ENCODE peak calls at places on chromosomes 12 and 14, in eight cellular contexts. J is T-helper 2 cell, I is LoVo, V is ACHN, X is A673, P is NCI-H1048, C is NCI-H2029 treated with DMSO at 0.1 percent for 48 hours, Y is C1 segment of cervical spinal cord. W is an unnamed sample.

GRCh38 chr14:67940894-67941455 is 121.4 kb downstream of the RAD51B start:
- DNase-seq in P (no peak), C (no peak), V (peak), X (no peak), I (no peak), Y (no peak), J (no peak), W (no peak)

GRCh38 chr14:81009339-81009738 is 53.9 kb downstream of the TSHR start:
- DNase-seq in J (no peak), Y (no peak), P (no peak), C (no peak), I (no peak), X (no peak), V (no peak), W (no peak)

GRCh38 chr14:106790189-106791036 is 1264.0 kb downstream of the TMEM121 start:
- DNase-seq in X (peak), J (peak), I (peak), V (peak), C (peak), P (peak), Y (no peak), W (no peak)

GRCh38 chr12:20547788-20548575 is 147.2 kb upstream of the SLCO1C1 start:
- DNase-seq in V (no peak), X (no peak), Y (no peak), J (no peak), P (no peak), I (no peak), C (no peak), W (no peak)

GRCh38 chr12:12896261-12896660 is 4.9 kb downstream of the GPRC5A start:
- DNase-seq in J (no peak), C (no peak), X (no peak), P (no peak), I (no peak), V (peak), Y (no peak), W (no peak)

GRCh38 chr12:52636189-52636588 is 15.8 kb downstream of the KRT2 start:
- DNase-seq in P (no peak), Y (no peak), J (no peak), C (no peak), X (no peak), V (no peak), I (no peak), W (peak)

GRCh38 chr12:121793501-121793835 is at the start of gene RHOF:
- DNase-seq in V (peak), C (no peak), P (no peak), I (peak), Y (no peak), J (peak), X (no peak), W (no peak)

GRCh38 chr12:124423683-124424515 is 129.0 kb downstream of the RFLNA start:
- DNase-seq in C (no peak), X (no peak), V (no peak), I (no peak), P (no peak), J (no peak), Y (no peak), W (no peak)

GRCh38 chr14:20400965-20401593 is 12.2 kb downstream of the TEP1 start:
- DNase-seq in Y (no peak), V (peak), X (no peak), J (no peak), C (no peak), P (no peak), I (peak), W (no peak)

GRCh38 chr14:54570047-54570446 is 3.1 kb downstream of the SAMD4A start:
- DNase-seq in X (no peak), V (no peak), J (no peak), P (no peak), C (no peak), I (no peak), Y (no peak), W (no peak)

GRCh38 chr12:30839643-30840190 is 85.0 kb upstream of the CAPRIN2 start:
- DNase-seq in X (no peak), P (no peak), V (no peak), J (no peak), Y (no peak), C (no peak), I (no peak), W (no peak)

GRCh38 chr12:65962921-65963883 is 138.9 kb downstream of the HMGA2 start:
- DNase-seq in Y (no peak), V (peak), C (no peak), P (no peak), I (no peak), X (peak), J (no peak), W (no peak)

GRCh38 chr14:52563120-52563519 is 10.5 kb downstream of the GPR137C start:
- DNase-seq in X (peak), J (no peak), I (no peak), V (peak), Y (no peak), C (no peak), P (no peak), W (no peak)

GRCh38 chr12:3455312-3455711 is 35.7 kb upstream of the PRMT8 start:
- DNase-seq in I (no peak), V (no peak), J (no peak), C (no peak), Y (no peak), X (no peak), P (no peak), W (no peak)

GRCh38 chr12:91986084-91986483 is 159.6 kb downstream of the BTG1 start:
- DNase-seq in P (no peak), Y (no peak), V (no peak), J (no peak), X (no peak), C (no peak), I (peak), W (no peak)

GRCh38 chr14:103123128-103123633 is at the start of gene TNFAIP2:
- DNase-seq in P (no peak), Y (peak), V (peak), X (no peak), C (no peak), I (no peak), J (no peak), W (no peak)

GRCh38 chr12:91985002-91985767 is 160.5 kb downstream of the BTG1 start:
- DNase-seq in C (no peak), J (no peak), Y (no peak), X (no peak), P (no peak), V (no peak), I (no peak), W (no peak)

GRCh38 chr12:66117242-66117641 is 13.3 kb downstream of the LLPH start:
- DNase-seq in I (no peak), Y (no peak), J (no peak), X (no peak), C (no peak), P (no peak), V (no peak), W (no peak)

GRCh38 chr14:61154606-61155005 is 126.5 kb downstream of the TMEM30B start:
- DNase-seq in X (peak), P (no peak), C (no peak), J (no peak), Y (no peak), I (no peak), V (no peak), W (no peak)

W was measured in vagina.